ENCODE peak calls at places on chromosomes 5 and 9, in four cellular contexts. Q is HepG2, D is GM12878, C is K562. R is an unnamed sample.

GRCh38 chr5:1527533-1528205 is 3.9 kb upstream of the LPCAT1 start:
- DNase-seq in Q (no peak), D (no peak), C (no peak), R (no peak)

GRCh38 chr5:158384535-158385421 is 525.8 kb upstream of the CLINT1 start:
- DNase-seq in Q (no peak), D (no peak), C (no peak), R (no peak)

GRCh38 chr9:134778841-134779411 is 101.7 kb upstream of the FCN2 start:
- DNase-seq in Q (peak), D (no peak), C (peak), R (peak)

GRCh38 chr5:122723606-122724352 is 51.1 kb upstream of the SNX2 start:
- DNase-seq in Q (no peak), D (peak), C (no peak), R (no peak)

GRCh38 chr5:12460493-12461261 is 556.4 kb upstream of the CTNND2 start:
- DNase-seq in Q (no peak), D (no peak), C (no peak), R (no peak)

GRCh38 chr5:169801324-169801777 is 164.3 kb downstream of the DOCK2 start:
- DNase-seq in Q (no peak), D (no peak), C (no peak), R (no peak)

GRCh38 chr5:171574374-171574773 is 154.9 kb downstream of the FGF18 start:
- DNase-seq in Q (no peak), D (no peak), C (no peak), R (no peak)

GRCh38 chr5:109035470-109035869 is 287.8 kb downstream of the FER start:
- DNase-seq in Q (no peak), D (no peak), C (no peak), R (no peak)

GRCh38 chr5:64166201-64166959 is 737 bp downstream of the RNF180 start:
- DNase-seq in Q (no peak), D (no peak), C (no peak), R (no peak)

GRCh38 chr9:111728617-111729366 is 65.9 kb downstream of the SHOC1 start:
- DNase-seq in Q (peak), D (no peak), C (no peak), R (no peak)

GRCh38 chr5:78264600-78264999 is 29.9 kb downstream of the AP3B1 start:
- DNase-seq in Q (no peak), D (no peak), C (no peak), R (no peak)

GRCh38 chr9:133048595-133048994 is 13.2 kb upstream of the CEL start:
- DNase-seq in Q (no peak), D (no peak), C (peak), R (no peak)

DNA sequence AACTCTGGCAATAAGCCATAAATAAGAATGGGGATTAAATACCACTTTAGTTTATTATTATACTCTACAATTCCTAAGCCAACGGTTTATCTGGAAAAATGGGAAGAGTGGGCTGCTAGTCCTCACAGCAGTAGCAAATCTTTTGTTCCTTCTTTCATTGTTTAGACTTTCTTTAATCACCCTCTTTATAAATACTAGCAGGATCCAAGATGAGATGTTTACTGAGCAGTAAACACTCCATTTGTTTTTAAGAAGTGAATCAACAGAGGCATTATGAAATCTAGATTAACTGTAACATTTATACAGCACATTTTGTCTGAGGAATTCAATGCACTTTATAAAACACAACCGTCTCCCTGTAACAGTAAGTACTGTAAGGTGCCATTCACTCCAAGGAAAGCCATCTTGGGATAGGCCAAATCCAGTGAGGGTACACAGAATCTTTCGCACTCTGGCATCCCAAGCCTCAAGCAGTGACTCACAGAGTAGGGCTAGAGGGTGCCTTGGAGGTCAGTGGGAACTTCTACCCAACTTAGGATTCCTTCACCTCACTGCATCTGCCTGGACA is 89.6 kb downstream of the DROSHA start:
- DNase-seq in Q (no peak), D (no peak), C (no peak), R (no peak)
- TF ChIP-seq FOXK2 in Q (no peak), D (no peak), C (no peak), R (no peak)

DNA sequence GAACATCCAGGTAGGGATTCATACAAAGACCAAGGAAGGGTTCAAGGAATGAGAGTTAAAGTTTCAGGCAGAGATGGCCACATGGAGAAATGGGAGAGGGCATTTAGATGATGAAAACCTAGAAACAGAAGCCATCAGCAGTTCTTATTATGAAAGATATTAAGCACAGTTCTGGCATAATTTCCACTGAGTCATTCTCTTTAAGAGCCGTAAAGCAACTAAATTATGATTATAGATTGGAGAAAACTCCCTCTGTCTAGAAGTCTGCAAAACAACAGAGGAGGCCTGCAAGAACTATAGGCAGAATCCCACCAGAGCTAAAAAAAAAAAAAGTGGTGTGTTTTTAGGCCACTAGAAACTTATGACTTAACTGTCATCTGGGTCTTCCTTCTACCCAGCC is 157.1 kb upstream of the MPDZ start:
- DNase-seq in Q (no peak), D (no peak), C (no peak), R (no peak)
- TF ChIP-seq FOXK2 in Q (no peak), D (no peak), C (no peak), R (no peak)

GRCh38 chr5:55344392-55344992 is 36.7 kb downstream of the MTREX start:
- DNase-seq in Q (peak), D (no peak), C (peak), R (peak)
- TF ChIP-seq FOXK2 in Q (no peak), D (no peak), C (peak), R (no peak)

DNA sequence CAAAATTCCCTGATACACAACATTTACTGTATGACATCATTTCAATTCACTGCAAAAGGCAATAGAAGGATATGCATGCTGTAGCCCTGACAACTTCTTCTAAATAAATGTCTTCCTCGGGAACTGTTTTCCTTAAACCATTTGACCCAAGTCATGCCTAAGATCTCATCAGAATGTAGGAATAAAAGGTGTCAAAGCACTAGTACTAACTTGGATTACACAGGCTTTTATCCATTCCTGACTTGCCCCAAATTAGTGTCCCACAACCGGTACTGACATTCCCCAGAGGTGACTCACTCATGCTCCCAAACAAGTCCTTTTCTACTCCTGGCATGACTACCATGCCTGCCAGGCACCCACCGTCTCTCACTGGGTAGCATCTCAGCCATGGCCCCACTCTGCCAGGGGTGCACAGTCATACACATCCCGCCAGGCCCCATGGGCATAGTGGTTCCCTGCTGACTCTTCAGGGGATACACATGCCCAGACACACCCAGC is 34.8 kb downstream of the MTX3 start:
- DNase-seq in Q (no peak), D (no peak), C (no peak), R (no peak)
- TF ChIP-seq FOXK2 in Q (no peak), D (no peak), C (no peak), R (no peak)

GRCh38 chr5:143561248-143561647 is 157.8 kb upstream of the NR3C1 start:
- DNase-seq in Q (peak), D (no peak), C (no peak), R (no peak)

GRCh38 chr5:143560378-143560777 is 156.9 kb upstream of the NR3C1 start:
- DNase-seq in Q (no peak), D (no peak), C (no peak), R (no peak)

GRCh38 chr5:143566139-143566538 is 162.7 kb upstream of the NR3C1 start:
- DNase-seq in Q (no peak), D (no peak), C (no peak), R (no peak)

GRCh38 chr5:143564417-143564816 is 160.9 kb upstream of the NR3C1 start:
- DNase-seq in Q (no peak), D (peak), C (no peak), R (no peak)

DNA sequence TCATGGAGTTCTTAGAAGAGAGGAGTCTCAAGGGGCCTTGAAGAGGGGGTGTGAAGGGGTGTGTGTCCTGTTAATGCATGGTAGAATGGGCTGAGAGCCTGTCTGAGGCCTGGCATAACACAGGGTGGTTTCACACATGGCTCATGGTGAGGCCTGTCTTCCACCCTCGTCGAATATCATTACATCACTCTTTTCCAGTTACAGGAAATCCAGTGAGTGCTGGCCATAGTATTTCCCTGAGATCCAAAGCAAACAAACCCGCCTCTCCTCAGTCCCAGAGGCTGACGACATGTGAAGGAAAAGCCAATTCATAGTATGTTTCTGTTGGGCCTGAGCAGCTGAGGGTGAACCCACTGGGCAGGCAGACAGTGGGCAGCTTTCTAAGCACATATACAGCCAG is 159.4 kb upstream of the NR3C1 start:
- DNase-seq in Q (peak), D (no peak), C (no peak), R (no peak)
- TF ChIP-seq FOXK2 in Q (no peak), D (no peak), C (no peak), R (no peak)

GRCh38 chr5:112227911-112228631 is 191.0 kb downstream of the EPB41L4A start:
- DNase-seq in Q (peak), D (no peak), C (no peak), R (no peak)
- TF ChIP-seq FOXK2 in Q (no peak), D (no peak), C (no peak), R (no peak)

GRCh38 chr9:12776775-12777055 is 1.9 kb downstream of the LURAP1L start:
- DNase-seq in Q (no peak), D (no peak), C (no peak), R (no peak)
- TF ChIP-seq FOXK2 in Q (no peak), D (no peak), C (no peak), R (no peak)

GRCh38 chr9:34958411-34958982 is 412 bp downstream of the PHF24 start:
- DNase-seq in Q (no peak), D (no peak), C (no peak), R (no peak)

GRCh38 chr9:34963577-34963976 is 5.5 kb downstream of the PHF24 start:
- DNase-seq in Q (no peak), D (no peak), C (no peak), R (no peak)

GRCh38 chr9:34962530-34962929 is 4.4 kb downstream of the PHF24 start:
- DNase-seq in Q (no peak), D (no peak), C (no peak), R (no peak)

GRCh38 chr9:34964458-34964857 is 6.4 kb downstream of the PHF24 start:
- DNase-seq in Q (no peak), D (no peak), C (no peak), R (no peak)

GRCh38 chr9:34961574-34962480 is 3.7 kb downstream of the PHF24 start:
- DNase-seq in Q (no peak), D (no peak), C (no peak), R (no peak)
- TF ChIP-seq FOXK2 in Q (no peak), D (no peak), C (no peak), R (no peak)

DNA sequence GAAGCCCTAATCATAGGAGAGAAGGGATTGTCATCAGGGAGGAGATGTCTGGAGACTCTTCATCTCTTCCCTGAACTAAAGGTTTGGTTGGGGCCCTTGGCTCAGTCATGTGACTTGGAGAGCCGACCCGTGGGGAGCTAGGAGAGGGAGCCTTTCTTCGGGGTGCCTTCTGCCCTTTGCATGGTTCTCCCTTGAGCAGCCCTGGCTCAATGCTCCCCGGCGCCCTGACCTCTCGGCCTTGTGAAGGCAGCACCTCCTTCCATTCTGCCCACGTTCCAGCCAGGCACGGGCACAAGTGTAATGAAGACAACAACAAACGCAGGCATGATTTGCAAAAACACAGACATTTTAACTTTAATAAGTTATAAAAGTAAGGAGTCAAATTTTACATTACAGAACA is 50.4 kb downstream of the ZNF354C start:
- DNase-seq in Q (no peak), D (no peak), C (no peak), R (no peak)
- TF ChIP-seq FOXK2 in Q (no peak), D (no peak), C (no peak), R (no peak)